ENCODE peak calls at places on chromosome 6, in ten cellular contexts. D, Q, W, H, M, E, K, B, Y and L are unnamed samples.

GRCh38 chr6:159037746-159038290 is 7.0 kb downstream of the TAGAP start:
- DNase-seq in M (no peak), Y (no peak), K (no peak), W (no peak), Q (no peak), E (peak; percentile 3), B (no peak), D (no peak), H (no peak), L (no peak)

GRCh38 chr6:88177961-88178464 is 11.9 kb upstream of the CNR1 start:
- DNase-seq in D (no peak), W (no peak), H (no peak), Y (no peak), K (peak; percentile 29), Q (no peak), E (no peak), B (no peak), M (no peak), L (no peak)

GRCh38 chr6:70166088-70166958 is 136.6 kb downstream of the COL9A1 start:
- DNase-seq in Y (peak; percentile 44), M (peak; percentile 78), K (peak; percentile 57), Q (peak; percentile 40), W (peak; percentile 29), H (peak; percentile 83), D (peak; percentile 77), E (peak; percentile 52), B (peak; percentile 30), L (no peak)

GRCh38 chr6:3421763-3422456 is 34.9 kb downstream of the SLC22A23 start:
- DNase-seq in E (peak; percentile 64), Y (no peak), K (no peak), D (no peak), M (no peak), Q (no peak), W (no peak), B (no peak), H (peak; percentile 48), L (no peak)

GRCh38 chr6:13526718-13527668 is 39.6 kb upstream of the GFOD1 start:
- DNase-seq in K (no peak), H (peak; percentile 47), E (no peak), Q (no peak), W (peak; percentile 57), Y (peak; percentile 51), D (no peak), M (peak; percentile 89), B (no peak), L (no peak)

GRCh38 chr6:142374965-142375733 is 73.3 kb downstream of the ADGRG6 start:
- DNase-seq in W (no peak), Q (no peak), M (no peak), E (peak; percentile 95), K (peak; percentile 66), D (no peak), Y (no peak), B (no peak), H (peak; percentile 40), L (no peak)

GRCh38 chr6:111625511-111626331 is 20.0 kb upstream of the TRAF3IP2 start:
- DNase-seq in B (peak; percentile 55), M (no peak), E (no peak), D (no peak), Y (no peak), K (peak; percentile 29), Q (no peak), W (no peak), H (no peak), L (no peak)

GRCh38 chr6:151409260-151409659 is 17.9 kb upstream of the ZBTB2 start:
- DNase-seq in Q (no peak), H (no peak), Y (no peak), K (no peak), D (no peak), W (no peak), B (no peak), M (no peak), E (no peak), L (no peak)

GRCh38 chr6:37820713-37821069 is 1.2 kb downstream of the ZFAND3 start:
- DNase-seq in B (no peak), Q (no peak), M (no peak), D (no peak), W (no peak), K (peak; percentile 16), Y (no peak), E (peak; percentile 7), H (no peak), L (no peak)

GRCh38 chr6:37819177-37819801 is at the start of gene ZFAND3:
- DNase-seq in Q (peak; percentile 93), D (peak; percentile 99), E (peak; percentile 95), K (peak; percentile 98), Y (peak; percentile 97), B (peak; percentile 98), H (peak; percentile 98), M (peak; percentile 99), W (peak; percentile 97), L (peak; percentile 97)

GRCh38 chr6:37819802-37820712 is 530 bp downstream of the ZFAND3 start:
- DNase-seq in W (peak; percentile 42), M (peak; percentile 91), H (peak; percentile 69), B (peak; percentile 76), E (peak; percentile 68), D (peak; percentile 37), Q (peak; percentile 70), K (peak; percentile 79), Y (peak; percentile 79), L (peak; percentile 67)

GRCh38 chr6:37822851-37823682 is 3.5 kb downstream of the ZFAND3 start:
- DNase-seq in Y (no peak), Q (no peak), M (no peak), W (peak; percentile 89), K (peak; percentile 68), E (peak; percentile 61), D (peak; percentile 84), B (no peak), H (peak; percentile 29), L (no peak)

GRCh38 chr6:37821449-37821848 is 1.9 kb downstream of the ZFAND3 start:
- DNase-seq in W (no peak), K (no peak), E (no peak), M (no peak), B (no peak), Y (no peak), D (no peak), H (no peak), Q (no peak), L (no peak)
- H3K4me1 ChIP-seq in W (peaks cover 62% of the 10 kb centered on the region), K (peaks cover 6% of the 10 kb centered on the region), E (peaks cover 36% of the 10 kb centered on the region), M (peaks cover 59% of the 10 kb centered on the region), B (peaks cover 34% of the 10 kb centered on the region), Y (peaks cover 63% of the 10 kb centered on the region), D (peaks cover 42% of the 10 kb centered on the region), H (peaks cover 61% of the 10 kb centered on the region), Q (peaks cover 44% of the 10 kb centered on the region), L (peaks cover 15% of the 10 kb centered on the region)

GRCh38 chr6:333379-334002 is 41.2 kb downstream of the DUSP22 start:
- DNase-seq in Q (no peak), M (peak; percentile 78), E (no peak), W (no peak), K (peak; percentile 44), B (no peak), H (no peak), D (no peak), Y (no peak), L (no peak)

GRCh38 chr6:332671-333070 is 40.4 kb downstream of the DUSP22 start:
- DNase-seq in B (no peak), Y (no peak), H (peak; percentile 22), D (no peak), W (no peak), Q (no peak), E (no peak), M (no peak), K (no peak), L (no peak)

GRCh38 chr6:329888-330691 is 37.8 kb downstream of the DUSP22 start:
- DNase-seq in E (no peak), H (peak; percentile 38), B (no peak), Q (no peak), K (peak; percentile 59), W (no peak), M (peak; percentile 78), Y (peak; percentile 49), D (peak; percentile 43), L (no peak)

GRCh38 chr6:330948-331347 is 38.7 kb downstream of the DUSP22 start:
- DNase-seq in Q (no peak), M (no peak), K (no peak), B (no peak), H (no peak), E (no peak), D (no peak), W (no peak), Y (no peak), L (no peak)

DNA sequence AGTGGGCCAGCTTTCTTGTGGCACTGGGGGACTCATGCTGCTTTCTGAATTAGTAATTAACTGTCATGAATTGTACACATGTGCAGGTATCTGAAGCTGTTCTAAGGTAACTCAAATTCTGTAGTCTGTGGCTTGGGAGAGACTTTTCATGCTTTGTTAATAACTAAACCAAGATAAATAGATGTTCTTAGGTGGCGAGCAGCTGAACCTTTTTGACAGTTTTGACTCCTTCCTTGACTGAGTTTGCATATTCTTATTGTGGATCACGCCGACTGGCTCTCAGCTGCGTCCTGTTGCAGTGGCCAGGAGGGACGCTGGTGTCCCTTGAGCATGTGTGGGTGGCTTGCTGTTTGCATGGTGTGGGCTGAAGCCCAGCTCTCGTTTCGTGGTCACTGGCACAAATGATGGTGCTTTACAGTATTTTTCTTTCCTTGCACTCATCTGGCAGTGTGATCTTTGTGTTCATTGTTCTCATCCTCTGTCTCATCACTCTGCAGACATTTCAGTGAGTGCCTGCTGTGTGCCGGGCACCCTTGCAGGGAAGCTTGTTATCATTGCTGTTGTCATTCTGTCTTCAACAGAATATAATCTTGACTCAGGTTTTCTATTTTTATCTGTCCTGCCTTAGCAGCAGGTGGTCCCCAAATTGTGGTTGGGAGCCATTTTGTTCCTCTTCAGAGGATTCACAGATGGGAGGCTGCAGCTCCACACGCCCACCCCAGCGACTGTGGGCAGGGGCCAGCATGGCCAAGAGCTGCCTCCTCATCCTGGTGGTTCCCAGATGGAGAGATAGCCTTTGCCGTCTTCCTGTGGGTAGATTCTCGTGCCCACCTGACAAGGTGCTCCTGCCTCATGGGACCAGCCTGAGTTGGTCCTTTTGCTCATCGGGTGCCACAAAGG is 39.6 kb downstream of the DUSP22 start:
- DNase-seq in M (peak; percentile 79), H (no peak), E (no peak), K (no peak), W (peak; percentile 60), B (no peak), Q (no peak), Y (peak; percentile 46), D (no peak), L (no peak)
- H3K4me1 ChIP-seq in M (peaks cover 5% of the 10 kb centered on the region), H (no peaks in the 10 kb centered on the region), E (peaks cover 6% of the 10 kb centered on the region), K (no peaks in the 10 kb centered on the region), W (peaks cover 16% of the 10 kb centered on the region), B (peaks cover 22% of the 10 kb centered on the region), Q (peaks cover 19% of the 10 kb centered on the region), Y (peaks cover 14% of the 10 kb centered on the region), D (no peaks in the 10 kb centered on the region), L (peaks cover 3% of the 10 kb centered on the region)

GRCh38 chr6:30884521-30885480 is 482 bp downstream of the DDR1 start:
- DNase-seq in B (peak; percentile 50), Y (no peak), W (peak; percentile 62), D (peak; percentile 76), Q (no peak), K (peak; percentile 80), E (peak; percentile 54), H (peak; percentile 49), M (peak; percentile 83), L (peak; percentile 65)
- H3K4me1 ChIP-seq in B (peaks cover 32% of the 10 kb centered on the region), Y (peaks cover 40% of the 10 kb centered on the region), W (peaks cover 39% of the 10 kb centered on the region), D (peaks cover 51% of the 10 kb centered on the region), Q (peaks cover 44% of the 10 kb centered on the region), K (peaks cover 30% of the 10 kb centered on the region), E (peaks cover 58% of the 10 kb centered on the region), H (peaks cover 48% of the 10 kb centered on the region), M (peaks cover 20% of the 10 kb centered on the region), L (peaks cover 16% of the 10 kb centered on the region)

DNA sequence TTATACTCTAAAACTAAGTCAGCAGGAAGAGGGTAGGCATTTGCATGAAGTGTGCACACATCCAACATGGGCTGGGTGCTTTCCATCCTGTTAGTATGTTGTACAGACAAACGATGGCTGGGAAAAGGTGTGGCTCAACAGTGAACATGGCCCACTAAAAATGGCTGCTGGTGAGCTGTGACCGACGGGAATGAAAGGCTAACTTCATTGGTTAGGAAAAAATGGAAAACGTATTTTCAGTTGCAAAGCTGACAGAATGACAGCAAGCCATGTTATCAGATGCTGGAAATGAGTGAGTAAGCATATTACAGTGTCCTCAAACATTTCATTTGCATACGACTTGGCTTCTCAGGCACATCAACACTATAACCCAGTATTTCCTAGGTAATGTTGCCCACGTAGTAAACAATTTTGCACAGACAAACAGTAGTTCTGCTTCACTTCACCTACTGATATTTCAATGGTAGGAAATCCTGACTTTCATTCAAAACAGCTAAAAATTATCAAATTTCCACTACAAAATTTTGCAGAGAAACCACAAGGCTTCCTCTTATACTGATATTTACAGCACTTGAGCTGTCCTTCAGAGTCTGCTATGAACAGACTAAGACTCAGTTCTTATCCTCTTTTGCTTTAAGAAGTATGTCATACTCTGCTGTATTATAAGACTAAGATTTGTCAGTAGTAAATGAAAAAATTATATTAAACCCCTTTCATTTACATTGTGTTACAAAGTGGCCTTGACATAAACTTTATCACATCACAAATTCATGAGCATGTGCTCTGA is 98.9 kb downstream of the IRF4 start:
- DNase-seq in B (no peak), K (no peak), H (no peak), Y (no peak), E (no peak), W (no peak), Q (no peak), M (no peak), D (no peak), L (no peak)
- H3K4me1 ChIP-seq in B (no peaks in the 10 kb centered on the region), K (no peaks in the 10 kb centered on the region), H (no peaks in the 10 kb centered on the region), Y (no peaks in the 10 kb centered on the region), E (no peaks in the 10 kb centered on the region), W (no peaks in the 10 kb centered on the region), Q (no peaks in the 10 kb centered on the region), M (peaks cover 13% of the 10 kb centered on the region), D (no peaks in the 10 kb centered on the region), L (no peaks in the 10 kb centered on the region)